ENCODE peak calls at places on chromosomes 5 and 9, in nine cellular contexts. I is progenitor cell of endocrine pancreas; N is CD8-positive, alpha-beta T cell; U is AG09309; T is stomach; J is hepatocyte; H is heart right ventricle; C is NB4; Q is fibroblast of lung. D is an unnamed sample.

GRCh38 chr5:143425835-143426234 is 22.3 kb upstream of the NR3C1 start:
- DNase-seq in I (no peak), N (no peak), U (no peak), T (no peak), J (no peak), H (no peak), C (no peak), Q (no peak), D (no peak)

GRCh38 chr9:26770821-26771220 is 121.8 kb downstream of the CAAP1 start:
- DNase-seq in I (no peak), N (no peak), U (no peak), T (no peak), J (no peak), H (no peak), C (no peak), Q (no peak), D (no peak)

GRCh38 chr9:34591091-34591910 is 1.8 kb upstream of the CNTFR start:
- DNase-seq in I (peak; percentile 85), N (peak; percentile 86), U (no peak), T (peak; percentile 89), J (peak; percentile 89), H (peak; percentile 85), C (peak; percentile 87), Q (peak; percentile 58), D (peak; percentile 82)

GRCh38 chr5:142779163-142779562 is 9.0 kb downstream of the ARHGAP26 start:
- DNase-seq in I (no peak), N (no peak), U (no peak), T (no peak), J (no peak), H (peak; percentile 71), C (no peak), Q (peak; percentile 53), D (no peak)

GRCh38 chr5:142958933-142959682 is 188.9 kb downstream of the ARHGAP26 start:
- DNase-seq in I (no peak), N (no peak), U (no peak), T (no peak), J (no peak), H (no peak), C (peak; percentile 29), Q (peak; percentile 68), D (no peak)

GRCh38 chr5:53361708-53362107 is 118.7 kb upstream of the FST start:
- DNase-seq in I (no peak), N (no peak), U (no peak), T (no peak), J (no peak), H (no peak), C (no peak), Q (peak; percentile 42), D (no peak)

GRCh38 chr5:56279979-56280378 is 46.8 kb upstream of the ANKRD55 start:
- DNase-seq in I (no peak), N (no peak), U (peak; percentile 34), T (no peak), J (no peak), H (no peak), C (no peak), Q (peak; percentile 86), D (no peak)

GRCh38 chr9:26656003-26656940 is 236.3 kb downstream of the CAAP1 start:
- DNase-seq in I (no peak), N (no peak), U (no peak), T (no peak), J (peak; percentile 28), H (no peak), C (peak; percentile 2), Q (peak; percentile 0), D (no peak)

GRCh38 chr9:120655005-120655622 is 59.2 kb downstream of the MEGF9 start:
- DNase-seq in I (no peak), N (no peak), U (no peak), T (no peak), J (no peak), H (no peak), C (peak; percentile 6), Q (peak; percentile 62), D (no peak)

GRCh38 chr5:32753051-32753450 is 41.9 kb downstream of the NPR3 start:
- DNase-seq in I (no peak), N (no peak), U (peak; percentile 38), T (no peak), J (no peak), H (no peak), C (no peak), Q (peak; percentile 66), D (no peak)

GRCh38 chr9:33778700-33779351 is 16.5 kb upstream of the PRSS3 start:
- DNase-seq in I (peak; percentile 34), N (peak; percentile 63), U (no peak), T (peak; percentile 46), J (peak; percentile 78), H (peak; percentile 27), C (peak; percentile 85), Q (peak; percentile 43), D (no peak)

GRCh38 chr5:122661496-122662180 is 113.2 kb upstream of the SNX2 start:
- DNase-seq in I (no peak), N (no peak), U (no peak), T (no peak), J (no peak), H (no peak), C (no peak), Q (peak; percentile 2), D (no peak)

GRCh38 chr9:130235558-130236435 is 29.8 kb upstream of the HMCN2 start:
- DNase-seq in I (peak; percentile 67), N (peak; percentile 85), U (no peak), T (peak; percentile 67), J (peak; percentile 76), H (peak; percentile 54), C (peak; percentile 70), Q (peak; percentile 46), D (peak; percentile 70)

GRCh38 chr5:143592648-143593047 is 189.2 kb upstream of the NR3C1 start:
- DNase-seq in I (no peak), N (no peak), U (no peak), T (no peak), J (no peak), H (no peak), C (peak; percentile 22), Q (no peak), D (no peak)

GRCh38 chr5:159773062-159773924 is 143.0 kb upstream of the ADRA1B start:
- DNase-seq in I (peak; percentile 43), N (peak; percentile 65), U (peak; percentile 46), T (peak; percentile 77), J (peak; percentile 88), H (peak; percentile 78), C (peak; percentile 85), Q (peak; percentile 93), D (peak; percentile 78)

GRCh38 chr9:134217431-134218210 is 53.3 kb upstream of the RNU6ATAC start:
- DNase-seq in I (no peak), N (no peak), U (no peak), T (no peak), J (no peak), H (no peak), C (peak; percentile 86), Q (no peak), D (no peak)

GRCh38 chr9:21965401-21965951 is 28.7 kb downstream of the CDKN2A start:
- DNase-seq in I (peak; percentile 40), N (no peak), U (no peak), T (peak; percentile 67), J (peak; percentile 81), H (no peak), C (no peak), Q (peak; percentile 75), D (peak; percentile 41)

GRCh38 chr9:120611690-120612068 is 31.7 kb upstream of the CDK5RAP2 start:
- DNase-seq in I (no peak), N (no peak), U (no peak), T (no peak), J (no peak), H (no peak), C (no peak), Q (no peak), D (no peak)

GRCh38 chr9:137497921-137498719 is 39.0 kb upstream of the NSMF start:
- DNase-seq in I (no peak), N (no peak), U (no peak), T (no peak), J (no peak), H (no peak), C (no peak), Q (no peak), D (no peak)

GRCh38 chr9:137496601-137497375 is 37.7 kb upstream of the NSMF start:
- DNase-seq in I (no peak), N (no peak), U (no peak), T (no peak), J (no peak), H (no peak), C (no peak), Q (no peak), D (no peak)

GRCh38 chr9:137499416-137499815 is 40.3 kb upstream of the NSMF start:
- DNase-seq in I (no peak), N (no peak), U (no peak), T (no peak), J (no peak), H (no peak), C (no peak), Q (no peak), D (no peak)

GRCh38 chr9:137499858-137500661 is 40.9 kb upstream of the NSMF start:
- DNase-seq in I (no peak), N (no peak), U (no peak), T (no peak), J (no peak), H (no peak), C (no peak), Q (no peak), D (no peak)

GRCh38 chr9:137498720-137499150 is 39.6 kb upstream of the NSMF start:
- DNase-seq in I (no peak), N (no peak), U (no peak), T (no peak), J (no peak), H (no peak), C (no peak), Q (no peak), D (no peak)
- TF ChIP-seq CTCF in I (no peak), N (no peak), U (no peak), T (no peak), J (no peak), H (no peak), C (no peak), Q (no peak), D (no peak)

GRCh38 chr9:104747565-104748358 is at the start of gene NIPSNAP3A:
- DNase-seq in I (peak; percentile 63), N (peak; percentile 96), U (no peak), T (peak; percentile 88), J (peak; percentile 91), H (peak; percentile 87), C (peak; percentile 91), Q (peak; percentile 69), D (peak; percentile 91)
- TF ChIP-seq CTCF in I (no peak), N (no peak), U (no peak), T (no peak), J (no peak), H (no peak), C (no peak), Q (no peak), D (no peak)

DNA sequence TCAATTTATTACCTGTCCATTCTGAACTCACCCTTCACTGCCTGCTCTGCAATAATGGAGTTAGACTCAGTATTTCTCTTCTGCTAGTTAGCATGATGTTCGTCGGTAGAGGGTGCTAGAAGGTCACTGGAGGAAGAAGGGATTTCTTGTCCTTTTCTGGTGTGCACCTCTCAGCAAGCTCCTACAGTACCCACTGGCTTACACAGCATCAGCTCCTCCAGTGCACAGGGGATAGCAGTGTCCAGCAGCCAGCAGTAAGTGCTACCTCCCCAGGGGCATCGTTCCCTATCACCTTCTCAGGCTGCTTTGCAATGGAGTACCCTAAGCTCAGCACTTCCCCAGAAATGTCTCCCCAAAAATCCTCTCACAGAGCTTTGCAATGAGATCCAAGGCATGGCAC is 45.9 kb upstream of the APC start:
- DNase-seq in I (no peak), N (no peak), U (no peak), T (no peak), J (no peak), H (no peak), C (peak; percentile 73), Q (no peak), D (no peak)
- TF ChIP-seq CTCF in I (peak; percentile 32), N (no peak), U (peak; percentile 28), T (no peak), J (peak; percentile 15), H (no peak), C (peak; percentile 60), Q (peak; percentile 53), D (no peak)

GRCh38 chr9:18190671-18191374 is 283.1 kb upstream of the ADAMTSL1 start:
- DNase-seq in I (no peak), N (no peak), U (no peak), T (no peak), J (no peak), H (no peak), C (peak; percentile 17), Q (no peak), D (no peak)
- TF ChIP-seq CTCF in I (peak; percentile 24), N (no peak), U (peak; percentile 19), T (no peak), J (no peak), H (no peak), C (peak; percentile 12), Q (no peak), D (no peak)

D was measured in activated B cell treated with CpG ODN at 0.5 μM for 24 hours.